ENCODE peak calls at places on chromosomes 7 and 10, in nine cellular contexts. I is left ventricle myocardium inferior, M is cardiac fibroblast, U is bronchial epithelial cell, R is MM.1S, S is epithelial cell of proximal tubule, K is PC-9, Q is colonic mucosa, E is choroid plexus epithelial cell. L is an unnamed sample.

GRCh38 chr10:110330675-110331074 is 26.0 kb upstream of the SMNDC1 start:
- DNase-seq in I (no peak), M (no peak), U (no peak), R (no peak), S (no peak), K (no peak), Q (no peak), E (no peak), L (no peak)

GRCh38 chr10:83542774-83543291 is 596.5 kb upstream of the GHITM start:
- DNase-seq in I (no peak), M (no peak), U (peak), R (peak), S (no peak), K (no peak), Q (no peak), E (no peak), L (no peak)

GRCh38 chr10:99551158-99551557 is 18.4 kb downstream of the NKX2-3 start:
- DNase-seq in I (no peak), M (peak), U (peak), R (peak), S (no peak), K (no peak), Q (peak), E (peak), L (peak)

GRCh38 chr10:11245510-11245909 is 227.8 kb downstream of the CELF2 start:
- DNase-seq in I (no peak), M (no peak), U (no peak), R (peak), S (no peak), K (no peak), Q (no peak), E (no peak), L (no peak)

GRCh38 chr10:64209574-64209973 is 688.4 kb downstream of the REEP3 start:
- DNase-seq in I (peak), M (no peak), U (no peak), R (no peak), S (no peak), K (no peak), Q (no peak), E (peak), L (no peak)

GRCh38 chr7:87628780-87629569 is 777 bp downstream of the RUNDC3B start:
- DNase-seq in I (no peak), M (peak), U (peak), R (peak), S (peak), K (no peak), Q (peak), E (peak), L (no peak)

GRCh38 chr10:118504044-118504944 is 91.2 kb downstream of the PRLHR start:
- DNase-seq in I (no peak), M (peak), U (peak), R (no peak), S (peak), K (peak), Q (no peak), E (peak), L (peak)

GRCh38 chr7:79359827-79360226 is 93.6 kb downstream of the MAGI2 start:
- DNase-seq in I (no peak), M (no peak), U (no peak), R (no peak), S (no peak), K (no peak), Q (no peak), E (no peak), L (no peak)

GRCh38 chr7:113912881-113913280 is 5.9 kb downstream of the PPP1R3A start:
- DNase-seq in I (no peak), M (no peak), U (no peak), R (no peak), S (no peak), K (no peak), Q (no peak), E (no peak), L (no peak)

GRCh38 chr10:3146289-3146688 is 26.3 kb downstream of the PITRM1 start:
- DNase-seq in I (no peak), M (no peak), U (no peak), R (no peak), S (no peak), K (no peak), Q (no peak), E (no peak), L (no peak)

GRCh38 chr7:100034871-100035510 is 14.6 kb upstream of the ZSCAN21 start:
- DNase-seq in I (no peak), M (peak), U (no peak), R (no peak), S (no peak), K (no peak), Q (no peak), E (peak), L (no peak)

GRCh38 chr7:117470777-117471176 is 9.0 kb upstream of the CFTR start:
- DNase-seq in I (peak), M (no peak), U (no peak), R (peak), S (no peak), K (no peak), Q (no peak), E (no peak), L (no peak)

GRCh38 chr7:120724448-120724847 is 133.5 kb downstream of the TSPAN12 start:
- DNase-seq in I (no peak), M (no peak), U (no peak), R (no peak), S (no peak), K (no peak), Q (no peak), E (no peak), L (no peak)

GRCh38 chr10:103800789-103801540 is 54.4 kb downstream of the SH3PXD2A start:
- DNase-seq in I (no peak), M (no peak), U (peak), R (peak), S (no peak), K (peak), Q (no peak), E (no peak), L (no peak)

GRCh38 chr7:19690736-19691135 is 18.1 kb downstream of the POLR1F start:
- DNase-seq in I (no peak), M (no peak), U (no peak), R (no peak), S (no peak), K (no peak), Q (no peak), E (peak), L (no peak)

GRCh38 chr10:122663516-122664130 is 36.0 kb downstream of the C10orf120 start:
- DNase-seq in I (no peak), M (no peak), U (no peak), R (no peak), S (no peak), K (no peak), Q (no peak), E (no peak), L (no peak)

GRCh38 chr10:80392250-80392649 is 16.1 kb upstream of the PRXL2A start:
- DNase-seq in I (no peak), M (no peak), U (peak), R (no peak), S (no peak), K (no peak), Q (no peak), E (peak), L (no peak)

GRCh38 chr10:14653271-14654161 is 121.2 kb downstream of the FAM107B start:
- DNase-seq in I (no peak), M (peak), U (peak), R (no peak), S (peak), K (peak), Q (peak), E (peak), L (peak)

GRCh38 chr10:30068482-30069223 is 9.3 kb upstream of the JCAD start:
- DNase-seq in I (no peak), M (no peak), U (no peak), R (no peak), S (no peak), K (peak), Q (no peak), E (no peak), L (no peak)

GRCh38 chr10:25465582-25466372 is 291.0 kb downstream of the GPR158 start:
- DNase-seq in I (no peak), M (no peak), U (no peak), R (no peak), S (no peak), K (peak), Q (no peak), E (no peak), L (no peak)

GRCh38 chr7:149859881-149860280 is 13.9 kb upstream of the ATP6V0E2 start:
- DNase-seq in I (no peak), M (no peak), U (no peak), R (peak), S (no peak), K (no peak), Q (no peak), E (no peak), L (no peak)

GRCh38 chr10:130806426-130806825 is 505.1 kb downstream of the TCERG1L start:
- DNase-seq in I (no peak), M (no peak), U (no peak), R (no peak), S (no peak), K (no peak), Q (no peak), E (no peak), L (no peak)

GRCh38 chr10:84335516-84335915 is 7.1 kb downstream of the CCSER2 start:
- DNase-seq in I (no peak), M (peak), U (no peak), R (no peak), S (no peak), K (no peak), Q (no peak), E (no peak), L (no peak)

GRCh38 chr10:110843031-110843430 is 28.7 kb upstream of the PDCD4 start:
- DNase-seq in I (no peak), M (no peak), U (no peak), R (peak), S (no peak), K (no peak), Q (peak), E (no peak), L (no peak)

GRCh38 chr7:156751319-156751718 is 110.7 kb downstream of the RNF32 start:
- DNase-seq in I (no peak), M (peak), U (peak), R (no peak), S (peak), K (no peak), Q (no peak), E (peak), L (peak)

GRCh38 chr7:137241655-137242054 is 101.9 kb downstream of the PTN start:
- DNase-seq in I (no peak), M (no peak), U (no peak), R (no peak), S (no peak), K (no peak), Q (no peak), E (no peak), L (no peak)

GRCh38 chr10:85124592-85124991 is 796.2 kb downstream of the CCSER2 start:
- DNase-seq in I (no peak), M (peak), U (peak), R (no peak), S (no peak), K (no peak), Q (no peak), E (no peak), L (no peak)

GRCh38 chr10:100239851-100240250 is 10.5 kb upstream of the CHUK start:
- DNase-seq in I (no peak), M (no peak), U (no peak), R (no peak), S (no peak), K (no peak), Q (no peak), E (no peak), L (no peak)

GRCh38 chr10:986137-986825 is 2.0 kb upstream of the GTPBP4 start:
- DNase-seq in I (no peak), M (peak), U (peak), R (no peak), S (no peak), K (peak), Q (no peak), E (peak), L (no peak)

GRCh38 chr10:71218833-71219120 is 6.4 kb downstream of the UNC5B start:
- DNase-seq in I (no peak), M (no peak), U (no peak), R (no peak), S (no peak), K (no peak), Q (no peak), E (no peak), L (no peak)

GRCh38 chr10:71218046-71218832 is 5.9 kb downstream of the UNC5B start:
- DNase-seq in I (no peak), M (no peak), U (peak), R (no peak), S (no peak), K (peak), Q (no peak), E (no peak), L (no peak)

GRCh38 chr10:71216363-71216695 is 4.0 kb downstream of the UNC5B start:
- DNase-seq in I (no peak), M (no peak), U (no peak), R (no peak), S (no peak), K (no peak), Q (no peak), E (no peak), L (no peak)

GRCh38 chr10:71216751-71217265 is 4.4 kb downstream of the UNC5B start:
- DNase-seq in I (no peak), M (no peak), U (no peak), R (no peak), S (no peak), K (no peak), Q (no peak), E (peak), L (no peak)

GRCh38 chr10:71217266-71218045 is 5.1 kb downstream of the UNC5B start:
- DNase-seq in I (no peak), M (no peak), U (peak), R (no peak), S (no peak), K (no peak), Q (no peak), E (no peak), L (no peak)
- H3K4me3 ChIP-seq in I (peak), M (peak), U (peak), R (peak), S (peak), K (peak), Q (peak), E (peak), L (peak)

DNA sequence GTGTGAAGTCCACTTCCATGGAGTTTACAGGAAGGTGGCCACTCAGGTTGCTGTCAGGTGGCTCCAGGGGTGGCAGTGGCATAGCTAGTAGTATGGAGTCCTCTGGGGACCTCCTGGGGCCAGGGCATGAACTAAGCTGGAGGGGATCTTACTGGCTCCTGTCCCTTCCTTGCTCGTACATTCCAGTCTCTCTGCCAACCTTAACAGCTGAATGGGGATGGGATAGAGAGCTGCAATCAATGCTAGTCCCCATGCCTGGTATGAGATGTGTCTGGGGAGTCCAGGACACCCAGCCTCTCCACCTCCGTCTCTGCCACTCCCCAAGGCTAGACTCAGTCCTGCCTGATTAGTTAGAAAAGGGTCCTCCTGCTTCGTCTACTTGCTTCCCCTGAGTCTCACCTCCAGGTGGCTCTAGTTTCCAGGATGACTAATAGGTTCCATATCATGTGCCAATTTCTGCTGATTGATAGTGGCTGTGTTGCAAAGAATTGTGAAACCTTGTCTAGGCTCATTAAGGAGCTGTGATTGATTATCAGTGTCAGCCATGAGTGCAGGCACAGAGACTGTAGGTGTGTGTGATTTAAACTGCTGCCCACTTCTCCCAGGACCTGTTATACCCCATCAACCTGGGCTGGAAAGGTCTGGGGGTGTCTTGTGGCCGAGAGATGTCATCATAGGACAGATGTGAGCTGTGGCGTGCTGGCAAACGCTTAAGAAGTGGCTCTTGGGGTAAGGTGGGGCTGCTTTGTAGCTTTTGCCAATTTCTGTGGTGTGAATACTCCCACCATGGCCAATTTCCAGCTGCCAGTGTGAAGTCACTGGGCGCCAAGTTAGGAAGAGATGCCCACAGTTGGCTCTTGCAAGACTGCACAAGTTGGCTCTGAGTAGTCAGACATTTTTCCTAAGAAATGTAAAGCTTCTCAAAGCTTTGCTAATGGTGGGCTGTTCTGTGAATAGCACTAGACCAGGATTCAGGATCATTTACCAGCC is 59.8 kb downstream of the COL13A1 start:
- DNase-seq in I (no peak), M (peak), U (peak), R (no peak), S (peak), K (peak), Q (no peak), E (peak), L (peak)
- TF ChIP-seq CTCF in I (no peak), M (peak), U (peak), R (no peak), S (peak), K (peak), Q (no peak), E (peak), L (no peak)

GRCh38 chr7:85160223-85160622 is 26.6 kb downstream of the SEMA3D start:
- DNase-seq in I (no peak), M (no peak), U (peak), R (peak), S (no peak), K (no peak), Q (no peak), E (peak), L (no peak)

GRCh38 chr7:85159003-85159402 is 27.9 kb downstream of the SEMA3D start:
- DNase-seq in I (no peak), M (no peak), U (no peak), R (no peak), S (no peak), K (no peak), Q (no peak), E (no peak), L (no peak)

GRCh38 chr7:85167636-85168035 is 19.2 kb downstream of the SEMA3D start:
- DNase-seq in I (no peak), M (no peak), U (no peak), R (no peak), S (no peak), K (no peak), Q (no peak), E (no peak), L (no peak)

GRCh38 chr7:85165263-85165662 is 21.6 kb downstream of the SEMA3D start:
- DNase-seq in I (no peak), M (no peak), U (peak), R (no peak), S (no peak), K (no peak), Q (no peak), E (no peak), L (no peak)

GRCh38 chr7:85162743-85163142 is 24.1 kb downstream of the SEMA3D start:
- DNase-seq in I (no peak), M (peak), U (no peak), R (no peak), S (no peak), K (no peak), Q (no peak), E (peak), L (no peak)
- H3K4me3 ChIP-seq in I (no peak), M (no peak), U (no peak), R (no peak), S (no peak), K (no peak), Q (no peak), E (no peak), L (peak)

DNA sequence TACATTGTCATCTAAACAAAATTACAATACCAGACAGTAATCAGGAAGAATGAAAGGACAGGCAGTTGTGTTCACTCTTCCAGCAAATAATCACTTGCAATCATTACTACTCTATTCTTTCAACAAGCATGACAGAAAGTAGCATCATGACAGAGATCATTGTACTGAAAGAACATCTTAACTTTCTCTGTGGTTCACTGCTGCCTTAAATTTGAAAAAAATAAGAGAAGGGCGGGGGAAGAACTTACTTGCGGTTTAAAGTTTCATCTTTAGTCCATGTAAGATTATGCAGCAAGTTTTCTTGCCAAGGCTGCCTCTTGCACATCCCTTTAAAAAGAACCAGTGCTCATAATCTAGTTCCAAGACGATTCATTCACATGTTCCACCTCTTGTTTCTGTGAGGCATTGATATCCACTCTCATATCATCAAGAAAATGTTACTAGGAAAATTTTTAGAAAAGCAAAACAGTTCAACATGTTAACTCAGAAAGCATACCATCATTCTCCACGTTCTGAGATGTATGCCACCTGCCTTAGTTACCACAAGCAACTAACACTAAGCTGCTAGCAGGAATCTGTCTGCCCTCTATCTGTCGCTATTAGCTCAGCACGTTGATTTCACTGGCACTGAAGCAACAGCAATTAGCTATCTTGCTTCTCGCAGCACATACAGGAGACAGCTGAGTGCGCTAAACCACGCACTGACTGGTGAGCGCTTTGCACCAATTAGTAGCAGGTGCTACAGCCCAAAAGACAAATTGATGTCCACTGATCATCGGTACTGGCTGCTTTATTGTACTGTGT is at the start of gene PCDH15:
- DNase-seq in I (no peak), M (peak), U (peak), R (peak), S (peak), K (no peak), Q (no peak), E (peak), L (no peak)
- TF ChIP-seq CTCF in I (peak), M (no peak), U (peak), R (peak), S (peak), K (no peak), Q (no peak), E (peak), L (no peak)

DNA sequence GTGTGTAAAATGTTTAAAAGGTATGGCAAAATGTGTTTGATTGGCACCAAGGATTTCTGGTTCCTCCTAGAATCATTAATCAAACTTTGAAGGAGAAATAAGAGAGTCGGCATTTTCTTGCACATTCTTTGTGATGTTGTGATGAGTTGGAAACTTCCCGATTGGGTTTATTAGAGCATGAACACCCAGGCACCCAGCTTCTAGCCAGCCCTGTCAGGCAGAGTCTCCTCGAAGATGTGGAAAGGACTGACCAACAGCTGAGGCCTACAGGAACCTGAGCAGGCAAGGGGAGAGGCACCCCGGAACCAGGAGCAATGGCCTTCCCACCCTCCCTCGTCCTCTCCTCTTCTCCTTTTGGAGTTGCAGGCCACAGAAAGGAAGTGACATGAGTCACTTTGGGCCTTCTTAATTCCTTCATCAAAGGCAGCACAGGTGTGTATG is 68.7 kb downstream of the EGFR start:
- DNase-seq in I (no peak), M (no peak), U (no peak), R (no peak), S (peak), K (no peak), Q (no peak), E (no peak), L (no peak)
- H3K4me3 ChIP-seq in I (no peak), M (no peak), U (no peak), R (no peak), S (no peak), K (no peak), Q (no peak), E (no peak), L (no peak)

L was measured in HFF-Myc.